ENCODE peak calls at places on chromosomes 5 and 9, in five cellular contexts. H is neural crest cell, G is A673, J is endodermal cell, T is PC-9. U is an unnamed sample.

GRCh38 chr5:93819666-93820065 is 78.3 kb upstream of the POU5F2 start:
- DNase-seq in H (peak), G (no peak), J (peak), T (no peak), U (no peak)

GRCh38 chr9:15722888-15723287 is 170.0 kb downstream of the CCDC171 start:
- DNase-seq in H (peak), G (peak), J (peak), T (no peak), U (no peak)

GRCh38 chr9:137772281-137772873 is 105.2 kb upstream of the CACNA1B start:
- DNase-seq in H (no peak), G (no peak), J (peak), T (no peak), U (no peak)

GRCh38 chr5:10310073-10310779 is 2.5 kb upstream of the CMBL start:
- DNase-seq in H (no peak), G (no peak), J (no peak), T (peak), U (no peak)

GRCh38 chr5:168327994-168328393 is 36.5 kb downstream of the WWC1 start:
- DNase-seq in H (no peak), G (no peak), J (no peak), T (no peak), U (no peak)

GRCh38 chr9:118522093-118523028 is 818.2 kb downstream of the TLR4 start:
- DNase-seq in H (peak), G (peak), J (peak), T (no peak), U (peak)

GRCh38 chr5:169350016-169350415 is 49.1 kb upstream of the SLIT3 start:
- DNase-seq in H (no peak), G (no peak), J (no peak), T (peak), U (no peak)

GRCh38 chr5:136364307-136364706 is 1.0 kb downstream of the TRPC7 start:
- DNase-seq in H (no peak), G (peak), J (no peak), T (no peak), U (no peak)

GRCh38 chr9:126935630-126936029 is 21.0 kb downstream of the RALGPS1 start:
- DNase-seq in H (no peak), G (no peak), J (no peak), T (no peak), U (no peak)

GRCh38 chr5:93336330-93337110 is 244.5 kb downstream of the NR2F1-AS1 start:
- DNase-seq in H (no peak), G (no peak), J (no peak), T (no peak), U (no peak)

GRCh38 chr9:110029422-110029814 is 178.5 kb downstream of the C9orf152 start:
- DNase-seq in H (no peak), G (peak), J (no peak), T (peak), U (no peak)

GRCh38 chr9:89226076-89226475 is 47.5 kb upstream of the SHC3 start:
- DNase-seq in H (peak), G (no peak), J (peak), T (no peak), U (no peak)

GRCh38 chr5:34687269-34688011 is 31.3 kb downstream of the RAI14 start:
- DNase-seq in H (no peak), G (no peak), J (peak), T (no peak), U (no peak)

GRCh38 chr5:176458904-176459561 is 10.8 kb downstream of the FAF2 start:
- DNase-seq in H (no peak), G (no peak), J (no peak), T (no peak), U (no peak)

GRCh38 chr9:110604101-110604710 is 24.7 kb upstream of the SVEP1 start:
- DNase-seq in H (no peak), G (peak), J (no peak), T (no peak), U (no peak)

GRCh38 chr9:114313186-114313585 is 9.7 kb upstream of the ORM1 start:
- DNase-seq in H (no peak), G (no peak), J (no peak), T (no peak), U (no peak)

GRCh38 chr9:98884849-98885248 is 58.9 kb upstream of the COL15A1 start:
- DNase-seq in H (no peak), G (no peak), J (peak), T (no peak), U (no peak)

GRCh38 chr5:33310471-33310870 is 130.3 kb upstream of the TARS1 start:
- DNase-seq in H (no peak), G (no peak), J (no peak), T (no peak), U (no peak)

GRCh38 chr9:107158321-107158720 is 124.8 kb upstream of the RAD23B start:
- DNase-seq in H (peak), G (peak), J (peak), T (no peak), U (no peak)

GRCh38 chr5:169154660-169155059 is 146.3 kb downstream of the SLIT3 start:
- DNase-seq in H (no peak), G (no peak), J (no peak), T (no peak), U (no peak)

GRCh38 chr9:98367371-98367900 is 112.0 kb upstream of the TBC1D2 start:
- DNase-seq in H (no peak), G (no peak), J (no peak), T (no peak), U (no peak)

GRCh38 chr9:19946446-19947109 is 157.7 kb upstream of the SLC24A2 start:
- DNase-seq in H (no peak), G (peak), J (peak), T (no peak), U (no peak)

GRCh38 chr9:70484232-70485130 is 70.0 kb upstream of the KLF9 start:
- DNase-seq in H (peak), G (peak), J (peak), T (peak), U (peak)

GRCh38 chr9:69594180-69594579 is 78.0 kb downstream of the APBA1 start:
- DNase-seq in H (no peak), G (no peak), J (no peak), T (no peak), U (no peak)

GRCh38 chr9:130849356-130849755 is 14.3 kb downstream of the ABL1 start:
- DNase-seq in H (no peak), G (no peak), J (no peak), T (no peak), U (no peak)

GRCh38 chr9:136047775-136048559 is 47.1 kb downstream of the NACC2 start:
- DNase-seq in H (no peak), G (no peak), J (peak), T (no peak), U (no peak)

GRCh38 chr5:83428126-83428525 is 43.4 kb upstream of the VCAN start:
- DNase-seq in H (no peak), G (no peak), J (no peak), T (no peak), U (no peak)

GRCh38 chr9:128070874-128071273 is 2.8 kb downstream of the SLC25A25 start:
- DNase-seq in H (no peak), G (no peak), J (no peak), T (no peak), U (no peak)

GRCh38 chr5:6162175-6162574 is 216.2 kb downstream of the MED10 start:
- DNase-seq in H (no peak), G (no peak), J (no peak), T (no peak), U (no peak)

GRCh38 chr5:58246521-58246944 is 213.4 kb downstream of the PLK2 start:
- DNase-seq in H (no peak), G (no peak), J (no peak), T (no peak), U (no peak)

GRCh38 chr5:14572384-14572783 is 9.2 kb upstream of the OTULINL start:
- DNase-seq in H (no peak), G (no peak), J (no peak), T (no peak), U (no peak)

GRCh38 chr9:136950656-136951030 is 1.4 kb upstream of the LCN12 start:
- DNase-seq in H (no peak), G (no peak), J (no peak), T (no peak), U (no peak)

GRCh38 chr9:136438548-136438908 is 1.1 kb downstream of the INPP5E start:
- DNase-seq in H (peak), G (no peak), J (peak), T (no peak), U (no peak)

GRCh38 chr9:16540996-16541668 is 329.3 kb downstream of the BNC2 start:
- DNase-seq in H (no peak), G (no peak), J (peak), T (no peak), U (no peak)

GRCh38 chr9:2234371-2234893 is 219.3 kb downstream of the SMARCA2 start:
- DNase-seq in H (no peak), G (no peak), J (no peak), T (no peak), U (no peak)

GRCh38 chr5:27568811-27569210 is 530.4 kb upstream of the CDH9 start:
- DNase-seq in H (no peak), G (no peak), J (no peak), T (no peak), U (no peak)

GRCh38 chr9:27303219-27303618 is 6.3 kb upstream of the EQTN start:
- DNase-seq in H (no peak), G (no peak), J (peak), T (peak), U (no peak)

GRCh38 chr5:28810751-28811136 is 1772.4 kb upstream of the CDH9 start:
- DNase-seq in H (no peak), G (peak), J (no peak), T (no peak), U (no peak)
- TF ChIP-seq CTCF in H (peak), G (peak), J (peak), T (peak), U (no peak)

GRCh38 chr9:77533678-77534077 is 114.4 kb downstream of the GNA14 start:
- DNase-seq in H (no peak), G (no peak), J (no peak), T (no peak), U (no peak)
- TF ChIP-seq CTCF in H (no peak), G (no peak), J (no peak), T (no peak), U (no peak)

GRCh38 chr5:146007270-146007669 is 70.9 kb downstream of the SH3RF2 start:
- DNase-seq in H (no peak), G (peak), J (peak), T (no peak), U (no peak)
- TF ChIP-seq CTCF in H (no peak), G (peak), J (peak), T (no peak), U (peak)

DNA sequence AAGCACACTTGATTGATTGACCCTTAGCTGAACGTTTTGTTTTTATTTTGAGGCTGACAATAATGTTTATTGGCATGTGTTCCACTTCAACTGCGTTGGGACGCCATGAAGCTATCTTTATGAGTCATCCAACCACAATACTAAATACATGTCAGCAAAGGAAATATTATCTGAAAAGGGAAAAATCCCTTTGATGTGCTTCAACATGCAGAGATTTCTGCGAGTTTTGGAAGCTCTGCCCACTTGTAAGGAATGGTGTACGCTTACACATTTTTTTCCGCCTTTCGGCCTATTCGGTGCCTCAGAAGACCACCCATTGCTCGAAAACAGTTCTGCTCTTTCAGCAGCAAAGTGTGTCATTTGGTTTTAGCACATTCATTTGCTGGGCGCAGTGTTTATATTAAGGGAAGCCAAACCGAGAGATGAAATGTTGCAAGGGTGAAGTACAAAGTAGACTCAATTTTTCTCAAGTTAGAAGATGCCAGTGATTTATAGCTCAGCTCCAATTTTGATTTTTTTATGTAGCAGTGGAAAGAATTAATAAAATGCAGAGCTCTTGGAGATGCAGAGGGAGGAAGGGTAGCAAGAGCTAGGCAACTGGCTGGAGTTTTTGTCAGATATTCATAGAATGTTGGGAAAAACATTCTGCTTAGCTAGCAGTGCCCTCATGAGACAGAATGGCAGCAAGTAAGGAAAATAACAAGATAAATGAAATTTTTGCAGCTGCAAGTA is 68.9 kb downstream of the PRDM6 start:
- DNase-seq in H (no peak), G (no peak), J (no peak), T (no peak), U (no peak)
- TF ChIP-seq CTCF in H (no peak), G (no peak), J (no peak), T (peak), U (peak)

GRCh38 chr5:43663916-43664315 is 60.9 kb downstream of the NNT start:
- DNase-seq in H (no peak), G (no peak), J (no peak), T (no peak), U (no peak)

GRCh38 chr5:43659075-43659474 is 56.1 kb downstream of the NNT start:
- DNase-seq in H (no peak), G (no peak), J (no peak), T (peak), U (no peak)

GRCh38 chr5:43658499-43658898 is 55.5 kb downstream of the NNT start:
- DNase-seq in H (no peak), G (no peak), J (no peak), T (peak), U (no peak)

GRCh38 chr5:43664641-43665040 is 61.7 kb downstream of the NNT start:
- DNase-seq in H (no peak), G (no peak), J (no peak), T (no peak), U (no peak)

GRCh38 chr5:43661102-43661501 is 58.1 kb downstream of the NNT start:
- DNase-seq in H (peak), G (peak), J (no peak), T (peak), U (peak)
- TF ChIP-seq CTCF in H (peak), G (peak), J (peak), T (peak), U (peak)

DNA sequence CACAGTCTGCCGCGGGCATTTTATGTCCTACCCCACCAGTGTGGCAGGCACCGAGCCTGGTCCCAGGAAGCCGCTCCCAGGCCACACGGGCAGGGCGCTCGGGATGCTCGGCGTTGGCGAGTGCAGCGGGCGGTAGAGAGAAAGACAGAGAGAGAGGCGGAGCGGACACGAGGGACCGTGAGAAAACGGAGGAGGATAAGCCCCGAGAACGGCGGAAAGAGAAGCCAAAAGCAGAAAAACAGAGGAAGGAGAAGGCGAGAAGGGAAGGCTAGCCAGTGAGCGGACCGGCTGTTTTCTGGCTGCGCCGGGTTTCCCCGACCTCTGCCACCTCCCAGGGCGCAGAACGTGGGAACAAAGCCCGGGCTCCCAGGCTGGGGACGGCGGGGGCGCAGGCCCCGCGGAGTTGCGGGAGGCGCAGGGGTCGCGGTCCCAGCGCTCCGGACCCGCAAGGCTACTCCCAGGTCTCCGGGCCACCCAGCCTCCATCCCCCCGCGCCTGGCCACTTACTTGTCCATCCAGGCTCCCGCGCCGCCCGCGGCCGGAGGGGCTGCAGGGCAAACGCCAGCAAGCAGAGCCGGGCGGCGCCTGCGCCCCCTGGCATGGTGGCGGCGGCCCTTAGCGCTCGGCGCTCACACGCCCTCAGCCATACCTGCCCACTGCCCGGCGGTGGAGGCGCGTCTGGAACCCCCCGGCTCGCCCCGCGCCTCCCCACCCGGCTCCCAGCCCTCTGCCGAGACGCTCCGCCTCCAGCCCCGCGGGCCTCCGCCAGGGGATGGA is at the start of gene ADAM19:
- DNase-seq in H (peak), G (peak), J (no peak), T (no peak), U (no peak)
- TF ChIP-seq CTCF in H (no peak), G (no peak), J (peak), T (no peak), U (no peak)

GRCh38 chr9:101229606-101230005 is 155.2 kb downstream of the BAAT start:
- DNase-seq in H (no peak), G (no peak), J (no peak), T (no peak), U (no peak)

GRCh38 chr9:101232405-101232977 is 152.3 kb downstream of the BAAT start:
- DNase-seq in H (no peak), G (no peak), J (no peak), T (no peak), U (no peak)

DNA sequence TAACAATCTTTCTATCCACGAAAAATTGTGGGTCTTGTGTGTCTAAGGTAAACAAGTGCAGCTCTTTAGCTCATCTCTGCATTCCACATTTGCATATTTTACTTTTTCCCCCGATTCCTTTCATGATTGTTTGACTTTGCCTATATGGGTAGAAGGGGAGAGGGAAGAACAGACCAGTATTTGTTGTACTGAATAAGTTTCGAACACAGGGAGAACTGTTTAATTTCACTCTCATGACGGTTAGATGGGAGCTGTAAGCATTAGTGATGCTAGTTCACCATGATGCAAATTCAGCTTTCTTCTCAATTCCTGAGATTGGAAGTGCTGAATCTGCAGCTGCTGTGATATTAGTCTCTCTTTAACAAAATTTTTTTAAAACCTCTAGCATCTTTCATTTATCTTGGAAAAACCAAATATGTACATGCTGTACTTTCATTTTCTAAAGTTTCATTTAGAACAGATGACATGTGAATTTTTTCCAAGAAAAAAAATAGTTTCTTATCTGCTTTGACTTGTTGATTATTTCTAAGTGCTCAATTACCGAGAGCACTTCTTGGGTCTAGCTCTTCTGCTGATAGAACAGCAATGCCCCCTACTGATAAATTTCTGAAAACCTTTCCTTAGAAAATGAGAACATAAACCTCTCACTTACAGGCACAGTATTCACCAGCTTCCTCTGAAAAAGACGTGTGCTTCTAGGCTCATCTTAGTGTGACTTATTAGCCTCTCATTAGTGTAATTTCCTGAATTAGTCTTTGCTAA is 149.5 kb downstream of the BAAT start:
- DNase-seq in H (no peak), G (peak), J (no peak), T (no peak), U (no peak)
- TF ChIP-seq CTCF in H (peak), G (peak), J (peak), T (peak), U (peak)

DNA sequence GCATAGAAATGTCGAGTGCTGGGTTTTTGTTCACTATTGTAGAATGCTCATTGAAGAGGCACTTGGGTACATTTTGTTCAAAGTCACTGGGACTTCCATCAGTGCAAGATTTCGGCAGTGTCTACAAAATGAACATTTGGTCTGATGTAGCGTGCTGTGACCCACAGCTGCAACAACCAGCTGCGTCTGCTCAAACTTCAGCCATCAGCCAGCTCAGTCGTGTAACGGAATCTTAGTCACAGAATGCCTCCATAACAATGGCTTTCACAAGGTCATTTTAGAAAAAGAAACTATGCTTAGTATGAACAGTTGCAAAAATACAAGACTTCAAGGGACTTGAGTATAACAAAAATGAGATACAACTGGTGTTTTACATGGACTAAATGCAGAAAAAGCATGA is 828.1 kb upstream of the GRAMD2B start:
- DNase-seq in H (no peak), G (no peak), J (no peak), T (no peak), U (no peak)
- TF ChIP-seq CTCF in H (no peak), G (no peak), J (no peak), T (no peak), U (no peak)

GRCh38 chr9:21994996-21995651 is 533 bp downstream of the CDKN2B-AS1 start:
- DNase-seq in H (peak), G (no peak), J (peak), T (peak), U (no peak)

GRCh38 chr9:21996858-21997257 is 2.3 kb downstream of the CDKN2B-AS1 start:
- DNase-seq in H (no peak), G (no peak), J (no peak), T (no peak), U (no peak)

GRCh38 chr9:21996438-21996837 is 1.8 kb downstream of the CDKN2B-AS1 start:
- DNase-seq in H (no peak), G (no peak), J (peak), T (no peak), U (no peak)

GRCh38 chr9:21994526-21994995 is at the start of gene CDKN2B-AS1:
- DNase-seq in H (no peak), G (no peak), J (peak), T (peak), U (no peak)

GRCh38 chr9:21995652-21996275 is 1.2 kb downstream of the CDKN2B-AS1 start:
- DNase-seq in H (no peak), G (no peak), J (peak), T (no peak), U (no peak)
- TF ChIP-seq CTCF in H (peak), G (no peak), J (peak), T (peak), U (no peak)